ENCODE peak calls at places on chromosomes 13 and 19, in eight cellular contexts. F is T follicular helper cell, R is HS-5, Y is heart right ventricle, O is NCI-H1092, C is HS-27A, H is RCC 7860, D is mesothelial cell of epicardium. T is an unnamed sample.

GRCh38 chr19:30473334-30473867 is 101.2 kb downstream of the ZNF536 start:
- DNase-seq in D (no peak), O (no peak), C (no peak), F (no peak), H (no peak), R (no peak), Y (no peak), T (no peak)

GRCh38 chr19:525857-526419 is 5.6 kb upstream of the CDC34 start:
- DNase-seq in Y (no peak), R (no peak), F (no peak), H (no peak), C (no peak), D (no peak), O (no peak), T (no peak)

GRCh38 chr13:50208826-50209335 is 193.6 kb downstream of the KCNRG start:
- DNase-seq in O (no peak), R (no peak), Y (peak), D (no peak), H (peak), F (no peak), C (no peak), T (peak)

GRCh38 chr19:56566904-56567273 is 379 bp upstream of the ZNF470 start:
- DNase-seq in O (peak), C (no peak), D (peak), F (peak), R (no peak), Y (peak), H (no peak), T (no peak)

GRCh38 chr13:23630349-23631093 is 60.3 kb downstream of the TNFRSF19 start:
- DNase-seq in D (no peak), H (no peak), Y (no peak), R (no peak), O (no peak), F (no peak), C (no peak), T (no peak)

GRCh38 chr19:8363803-8364771 is at the start of gene ANGPTL4:
- DNase-seq in F (no peak), H (no peak), D (peak), R (peak), C (no peak), O (no peak), Y (peak), T (peak)

GRCh38 chr19:14413355-14413754 is 5.8 kb downstream of the DDX39A start:
- DNase-seq in R (no peak), F (no peak), C (no peak), H (no peak), O (no peak), D (no peak), Y (no peak), T (no peak)

GRCh38 chr13:28505543-28506135 is 10.7 kb upstream of the FLT1 start:
- DNase-seq in H (no peak), F (no peak), O (no peak), D (no peak), R (no peak), Y (no peak), C (no peak), T (no peak)

GRCh38 chr13:39916330-39916729 is 260.9 kb downstream of the COG6 start:
- DNase-seq in Y (no peak), H (no peak), C (no peak), D (no peak), F (no peak), O (no peak), R (no peak), T (no peak)